ENCODE peak calls at places on chromosomes 1 and 21, in eight cellular contexts. P is NCI-H345, K is head of caudate nucleus, Z is ELR, D is heart left ventricle, C is iris pigment epithelial cell, Y is ACHN, R is adrenal gland. E is an unnamed sample.

GRCh38 chr1:89451011-89451410 is 73.6 kb upstream of the LRRC8B start:
- DNase-seq in P (no peak), K (no peak), Z (peak), D (no peak), C (peak), Y (no peak), R (no peak), E (no peak)

GRCh38 chr1:226446058-226446457 is 38.2 kb upstream of the PARP1 start:
- DNase-seq in P (no peak), K (no peak), Z (no peak), D (no peak), C (no peak), Y (no peak), R (no peak), E (no peak)

GRCh38 chr1:59204001-59204400 is 92.9 kb upstream of the FGGY start:
- DNase-seq in P (no peak), K (no peak), Z (no peak), D (peak), C (peak), Y (no peak), R (peak), E (no peak)

GRCh38 chr1:226733309-226733708 is 5.8 kb downstream of the ITPKB start:
- DNase-seq in P (no peak), K (no peak), Z (no peak), D (no peak), C (no peak), Y (no peak), R (no peak), E (no peak)

GRCh38 chr21:45438391-45439145 is 33.6 kb downstream of the COL18A1 start:
- DNase-seq in P (no peak), K (no peak), Z (peak), D (no peak), C (no peak), Y (no peak), R (no peak), E (no peak)

GRCh38 chr21:44508426-44508710 is 31.6 kb downstream of the KRTAP10-1 start:
- DNase-seq in P (no peak), K (no peak), Z (no peak), D (no peak), C (no peak), Y (no peak), R (no peak), E (no peak)

GRCh38 chr1:180863158-180863775 is 49.4 kb upstream of the KIAA1614 start:
- DNase-seq in P (peak), K (no peak), Z (peak), D (no peak), C (peak), Y (peak), R (no peak), E (no peak)

GRCh38 chr1:27617420-27617819 is 13.5 kb upstream of the AHDC1 start:
- DNase-seq in P (no peak), K (no peak), Z (no peak), D (no peak), C (no peak), Y (no peak), R (no peak), E (no peak)

GRCh38 chr21:14646893-14647292 is 100.8 kb upstream of the SAMSN1 start:
- DNase-seq in P (no peak), K (no peak), Z (no peak), D (no peak), C (no peak), Y (no peak), R (no peak), E (no peak)

E was measured in lung.